ENCODE peak calls at places on chromosomes 11 and 22, in nine cellular contexts. I is NCI-H774; N is T-helper 1 cell; Y is lung; O is stimulated activated naive CD8-positive, alpha-beta T cell treated with anti-CD3 and anti-CD28 coated beads, Interleukin-15, Interleukin-2, amounts not matched to agents 100 U/mL and 50 U/mL, for 24 hours; J is NCI-H1436; H is psoas muscle; V is IMR-90; Z is fibroblast of gingiva. W is an unnamed sample.

GRCh38 chr22:48905206-48905975 is 922.3 kb downstream of the BRD1 start:
- DNase-seq in I (no peak), N (no peak), Y (no peak), O (no peak), J (no peak), H (no peak), V (no peak), Z (no peak), W (no peak)

GRCh38 chr11:44110231-44110679 is 14.8 kb downstream of the EXT2 start:
- DNase-seq in I (peak), N (peak), Y (peak), O (peak), J (peak), H (no peak), V (peak), Z (no peak), W (peak)

GRCh38 chr11:123798513-123799252 is 7.5 kb downstream of the OR6M1 start:
- DNase-seq in I (no peak), N (no peak), Y (no peak), O (no peak), J (no peak), H (no peak), V (no peak), Z (no peak), W (no peak)

GRCh38 chr11:70268526-70268925 is 2.0 kb upstream of the PPFIA1 start:
- DNase-seq in I (no peak), N (no peak), Y (no peak), O (no peak), J (no peak), H (no peak), V (no peak), Z (no peak), W (no peak)

GRCh38 chr22:37643225-37643847 is 3.9 kb downstream of the SH3BP1 start:
- DNase-seq in I (peak), N (peak), Y (peak), O (peak), J (peak), H (peak), V (peak), Z (peak), W (peak)

GRCh38 chr22:49063040-49063329 is 764.7 kb downstream of the BRD1 start:
- DNase-seq in I (no peak), N (no peak), Y (no peak), O (no peak), J (no peak), H (peak), V (no peak), Z (no peak), W (no peak)

GRCh38 chr22:48574776-48575566 is 1252.7 kb downstream of the BRD1 start:
- DNase-seq in I (no peak), N (no peak), Y (peak), O (peak), J (peak), H (peak), V (no peak), Z (no peak), W (no peak)

GRCh38 chr11:66126808-66127555 is 56.9 kb downstream of the PACS1 start:
- DNase-seq in I (no peak), N (peak), Y (peak), O (peak), J (peak), H (peak), V (peak), Z (peak), W (peak)

GRCh38 chr11:32154275-32154674 is 63.4 kb downstream of the RCN1 start:
- DNase-seq in I (no peak), N (no peak), Y (no peak), O (no peak), J (no peak), H (no peak), V (peak), Z (peak), W (no peak)

GRCh38 chr22:48369789-48370507 is 1457.7 kb downstream of the BRD1 start:
- DNase-seq in I (no peak), N (no peak), Y (peak), O (no peak), J (no peak), H (no peak), V (no peak), Z (no peak), W (no peak)

GRCh38 chr22:46153930-46154329 is 3.6 kb downstream of the PPARA start:
- DNase-seq in I (no peak), N (no peak), Y (no peak), O (no peak), J (no peak), H (no peak), V (no peak), Z (no peak), W (no peak)

GRCh38 chr11:12007769-12008737 is at the start of gene DKK3:
- DNase-seq in I (no peak), N (no peak), Y (no peak), O (peak), J (no peak), H (no peak), V (peak), Z (peak), W (no peak)

GRCh38 chr11:69708731-69709401 is 5.0 kb upstream of the FGF19 start:
- DNase-seq in I (no peak), N (no peak), Y (no peak), O (no peak), J (no peak), H (no peak), V (no peak), Z (no peak), W (no peak)

GRCh38 chr11:72005347-72006260 is 6.9 kb downstream of the IL18BP start:
- DNase-seq in I (no peak), N (no peak), Y (no peak), O (no peak), J (no peak), H (no peak), V (no peak), Z (no peak), W (no peak)

GRCh38 chr22:40520562-40520961 is 116.0 kb downstream of the MRTFA start:
- DNase-seq in I (no peak), N (no peak), Y (no peak), O (no peak), J (no peak), H (no peak), V (no peak), Z (no peak), W (no peak)

GRCh38 chr22:44337658-44338004 is 24.9 kb upstream of the SHISAL1 start:
- DNase-seq in I (no peak), N (no peak), Y (no peak), O (peak), J (no peak), H (no peak), V (peak), Z (peak), W (no peak)

GRCh38 chr11:61482513-61482912 is 26.0 kb upstream of the LRRC10B start:
- DNase-seq in I (no peak), N (no peak), Y (no peak), O (peak), J (no peak), H (no peak), V (no peak), Z (no peak), W (peak)

GRCh38 chr22:34111210-34111824 is 191.0 kb upstream of the LARGE1 start:
- DNase-seq in I (peak), N (no peak), Y (no peak), O (peak), J (no peak), H (no peak), V (no peak), Z (no peak), W (no peak)

GRCh38 chr11:34208266-34209135 is 103.1 kb downstream of the NAT10 start:
- DNase-seq in I (no peak), N (no peak), Y (no peak), O (peak), J (no peak), H (no peak), V (peak), Z (no peak), W (no peak)

GRCh38 chr11:94731921-94732601 is 36.1 kb upstream of the AMOTL1 start:
- DNase-seq in I (no peak), N (no peak), Y (no peak), O (no peak), J (no peak), H (peak), V (peak), Z (peak), W (no peak)

GRCh38 chr11:133902506-133902905 is 54.3 kb downstream of the IGSF9B start:
- DNase-seq in I (no peak), N (no peak), Y (no peak), O (no peak), J (no peak), H (no peak), V (no peak), Z (no peak), W (no peak)

GRCh38 chr11:113401718-113402117 is 14.1 kb downstream of the ANKK1 start:
- DNase-seq in I (peak), N (no peak), Y (peak), O (no peak), J (peak), H (peak), V (no peak), Z (peak), W (no peak)

GRCh38 chr11:89495951-89496350 is 4.8 kb upstream of the NOX4 start:
- DNase-seq in I (no peak), N (no peak), Y (no peak), O (no peak), J (no peak), H (peak), V (peak), Z (peak), W (no peak)

GRCh38 chr11:47154738-47155570 is 21.7 kb downstream of the ARFGAP2 start:
- DNase-seq in I (no peak), N (no peak), Y (no peak), O (peak), J (no peak), H (no peak), V (no peak), Z (no peak), W (peak)

GRCh38 chr22:48310740-48311139 is 1516.9 kb downstream of the BRD1 start:
- DNase-seq in I (no peak), N (no peak), Y (no peak), O (no peak), J (no peak), H (no peak), V (no peak), Z (no peak), W (no peak)

GRCh38 chr22:37427711-37428635 is 694 bp upstream of the ELFN2 start:
- DNase-seq in I (no peak), N (no peak), Y (no peak), O (no peak), J (no peak), H (no peak), V (no peak), Z (no peak), W (no peak)

GRCh38 chr11:114171257-114172054 is 111.9 kb downstream of the ZBTB16 start:
- DNase-seq in I (no peak), N (no peak), Y (peak), O (no peak), J (no peak), H (peak), V (no peak), Z (no peak), W (no peak)

GRCh38 chr11:93652161-93652597 is 9.3 kb upstream of the CEP295 start:
- DNase-seq in I (peak), N (peak), Y (peak), O (peak), J (peak), H (no peak), V (peak), Z (peak), W (no peak)

GRCh38 chr11:66172146-66172545 is 96.3 kb upstream of the RAB1B start:
- DNase-seq in I (no peak), N (no peak), Y (no peak), O (peak), J (no peak), H (no peak), V (peak), Z (no peak), W (no peak)